ENCODE peak calls at places on chromosome 16, in six cellular contexts. Z is fibroblast of villous mesenchyme; N is HuH-7.5; W is breast epithelium; P is germinal center; M is effector CD4-positive, alpha-beta T cell. H is an unnamed sample.

GRCh38 chr16:84820771-84821170 is 986 bp downstream of the CRISPLD2 start:
- DNase-seq in P (no peak), N (no peak), Z (peak; percentile 27), M (no peak), W (no peak), H (no peak)

GRCh38 chr16:84224554-84224953 is 15.3 kb downstream of the KCNG4 start:
- DNase-seq in W (no peak), P (no peak), Z (no peak), M (no peak), N (no peak), H (no peak)

GRCh38 chr16:24116989-24117388 is 139.1 kb upstream of the CACNG3 start:
- DNase-seq in W (no peak), Z (no peak), N (no peak), M (no peak), P (no peak), H (no peak)

GRCh38 chr16:54051821-54052220 is 234.8 kb downstream of the IRX3 start:
- DNase-seq in P (no peak), Z (no peak), W (no peak), N (no peak), M (no peak), H (no peak)

GRCh38 chr16:4944333-4945281 is 7.7 kb upstream of the PPL start:
- DNase-seq in P (no peak), W (peak; percentile 96), Z (peak; percentile 98), M (no peak), N (peak; percentile 75), H (no peak)

GRCh38 chr16:69859105-69859969 is 91.8 kb upstream of the CLEC18A start:
- DNase-seq in M (no peak), W (no peak), N (no peak), Z (peak; percentile 16), P (peak; percentile 18), H (peak; percentile 21)

GRCh38 chr16:58345574-58346354 is 46.5 kb upstream of the GINS3 start:
- DNase-seq in Z (no peak), W (no peak), P (no peak), N (no peak), M (no peak), H (peak; percentile 46)

GRCh38 chr16:83733301-83733700 is 74.5 kb upstream of the HSBP1 start:
- DNase-seq in W (no peak), M (no peak), P (no peak), Z (no peak), N (no peak), H (no peak)

GRCh38 chr16:72894291-72895151 is 153.4 kb downstream of the ZFHX3 start:
- DNase-seq in Z (peak; percentile 30), P (no peak), N (no peak), M (no peak), W (no peak), H (no peak)

GRCh38 chr16:8885674-8886592 is 3.8 kb downstream of the LITAFD start:
- DNase-seq in Z (peak; percentile 58), M (no peak), W (no peak), N (no peak), P (peak; percentile 25), H (no peak)